ENCODE peak calls at places on chromosomes 4 and X, in eight cellular contexts. E is Right ventricle myocardium inferior; B is activated naive CD8-positive, alpha-beta T cell treated with anti-CD3 and anti-CD28 coated beads, Interleukin-2, amount 50 U/mL, for 24 hours; F is Calu3; V is NCI-H1417 treated with DMSO at 0.1 percent for 48 hours; T is KBM-7; P is CD4-positive, alpha-beta T cell; R is SIG-M5. O is an unnamed sample.

GRCh38 chrX:15233416-15234015 is 36.4 kb downstream of the ASB9 start:
- DNase-seq in E (no peak), B (no peak), F (no peak), V (no peak), T (no peak), P (no peak), R (no peak), O (no peak)

GRCh38 chrX:119880552-119881437 is 9.2 kb downstream of the NDUFA1 start:
- DNase-seq in E (no peak), B (no peak), F (peak), V (no peak), T (peak), P (no peak), R (peak), O (peak)

GRCh38 chr4:99033956-99034355 is 38.4 kb downstream of the METAP1 start:
- DNase-seq in E (no peak), B (no peak), F (no peak), V (no peak), T (no peak), P (no peak), R (no peak), O (no peak)

GRCh38 chrX:9611436-9612145 is 146.7 kb downstream of the TBL1X start:
- DNase-seq in E (no peak), B (no peak), F (peak), V (no peak), T (no peak), P (no peak), R (no peak), O (no peak)

GRCh38 chr4:158410272-158410671 is 111.4 kb upstream of the RXFP1 start:
- DNase-seq in E (no peak), B (no peak), F (no peak), V (no peak), T (peak), P (no peak), R (no peak), O (peak)

GRCh38 chr4:37890501-37891220 is at the start of gene TBC1D1:
- DNase-seq in E (peak), B (peak), F (peak), V (no peak), T (peak), P (peak), R (no peak), O (peak)

GRCh38 chrX:120755066-120755846 is 120.4 kb downstream of the CT47B1 start:
- DNase-seq in E (no peak), B (no peak), F (no peak), V (no peak), T (peak), P (no peak), R (no peak), O (peak)

GRCh38 chrX:132022115-132022862 is 813 bp upstream of the STK26 start:
- DNase-seq in E (peak), B (no peak), F (no peak), V (no peak), T (peak), P (no peak), R (no peak), O (peak)

GRCh38 chr4:108143515-108143914 is 25.2 kb downstream of the LEF1 start:
- DNase-seq in E (no peak), B (no peak), F (no peak), V (no peak), T (no peak), P (no peak), R (no peak), O (no peak)

GRCh38 chrX:152946681-152947080 is 47.2 kb downstream of the PNMA5 start:
- DNase-seq in E (no peak), B (no peak), F (no peak), V (no peak), T (no peak), P (no peak), R (no peak), O (no peak)

GRCh38 chr4:161248880-161249279 is 914.9 kb downstream of the FSTL5 start:
- DNase-seq in E (peak), B (no peak), F (no peak), V (no peak), T (no peak), P (no peak), R (no peak), O (no peak)

GRCh38 chr4:27836505-27836904 is 975.9 kb downstream of the STIM2 start:
- DNase-seq in E (no peak), B (no peak), F (no peak), V (no peak), T (no peak), P (no peak), R (no peak), O (no peak)

GRCh38 chr4:89263265-89263664 is 44.3 kb downstream of the GPRIN3 start:
- DNase-seq in E (peak), B (no peak), F (no peak), V (no peak), T (no peak), P (no peak), R (no peak), O (no peak)

GRCh38 chr4:65007841-65008439 is 598.7 kb upstream of the TECRL start:
- DNase-seq in E (no peak), B (no peak), F (peak), V (peak), T (peak), P (no peak), R (no peak), O (peak)

GRCh38 chrX:87578978-87579377 is 61.4 kb downstream of the KLHL4 start:
- DNase-seq in E (no peak), B (no peak), F (no peak), V (no peak), T (no peak), P (no peak), R (no peak), O (no peak)

GRCh38 chrX:132093239-132093860 is 34.5 kb downstream of the FRMD7 start:
- DNase-seq in E (no peak), B (no peak), F (no peak), V (peak), T (no peak), P (no peak), R (no peak), O (no peak)

GRCh38 chrX:71533850-71534515 is 1.1 kb downstream of the OGT start:
- DNase-seq in E (peak), B (peak), F (peak), V (peak), T (peak), P (peak), R (no peak), O (peak)

GRCh38 chrX:112043997-112044396 is 38.6 kb downstream of the TRPC5 start:
- DNase-seq in E (no peak), B (no peak), F (peak), V (no peak), T (peak), P (no peak), R (no peak), O (peak)

O was measured in Kasumi-1.